ENCODE peak calls at places on chromosomes 16 and 17, in four cellular contexts. U is uterus, Q is tibial artery, P is GM10248. Z is an unnamed sample.
A peak's percentile ranks its signal among the peaks of the same experiment; 100 is the strongest.

GRCh38 chr16:48434653-48435318 is 49.6 kb upstream of the SIAH1 start:
- DNase-seq in U (no peak), Q (no peak), P (no peak), Z (no peak)

GRCh38 chr17:16363749-16364536 is 10.7 kb upstream of the CENPV start:
- DNase-seq in U (peak; percentile 79), Q (peak; percentile 77), P (peak; percentile 77), Z (no peak)

GRCh38 chr17:33560165-33560564 is 267.1 kb upstream of the ASIC2 start:
- DNase-seq in U (no peak), Q (no peak), P (no peak), Z (no peak)

GRCh38 chr17:33751702-33752065 is 458.6 kb upstream of the ASIC2 start:
- DNase-seq in U (no peak), Q (no peak), P (no peak), Z (no peak)

GRCh38 chr16:82004651-82005490 is 6.4 kb downstream of the SDR42E1 start:
- DNase-seq in U (no peak), Q (no peak), P (no peak), Z (peak; percentile 25)

GRCh38 chr16:14354561-14355351 is 275.3 kb downstream of the PARN start:
- DNase-seq in U (no peak), Q (no peak), P (peak; percentile 77), Z (no peak)

GRCh38 chr16:79972053-79972704 is 371.6 kb upstream of the MAF start:
- DNase-seq in U (no peak), Q (no peak), P (no peak), Z (no peak)

GRCh38 chr16:47888142-47888541 is 267.7 kb downstream of the ABCC12 start:
- DNase-seq in U (no peak), Q (no peak), P (no peak), Z (no peak)

GRCh38 chr17:31495049-31495885 is 103.8 kb downstream of the RAB11FIP4 start:
- DNase-seq in U (no peak), Q (no peak), P (no peak), Z (no peak)

GRCh38 chr17:75927286-75927922 is 13.4 kb downstream of the FBF1 start:
- DNase-seq in U (no peak), Q (no peak), P (peak; percentile 65), Z (peak; percentile 35)

GRCh38 chr16:68086336-68086821 is 1.2 kb downstream of the NFATC3 start:
- DNase-seq in U (no peak), Q (no peak), P (no peak), Z (no peak)

GRCh38 chr17:21239680-21240374 is 13.4 kb downstream of the NATD1 start:
- DNase-seq in U (peak; percentile 15), Q (no peak), P (peak; percentile 54), Z (no peak)

GRCh38 chr17:36072431-36073121 is 8.5 kb downstream of the CCL18 start:
- DNase-seq in U (no peak), Q (no peak), P (peak; percentile 77), Z (no peak)

GRCh38 chr16:3938843-3939624 is 58.5 kb upstream of the CREBBP start:
- DNase-seq in U (peak; percentile 45), Q (peak; percentile 70), P (peak; percentile 83), Z (no peak)

GRCh38 chr17:76354747-76355310 is 1.1 kb upstream of the PRPSAP1 start:
- DNase-seq in U (no peak), Q (no peak), P (no peak), Z (no peak)

GRCh38 chr16:69706975-69707340 is 19.4 kb downstream of the NQO1 start:
- DNase-seq in U (no peak), Q (peak; percentile 21), P (no peak), Z (no peak)

GRCh38 chr17:57206928-57207327 is 49.4 kb upstream of the MSI2 start:
- DNase-seq in U (no peak), Q (no peak), P (no peak), Z (no peak)

GRCh38 chr17:2419526-2419925 is 18.7 kb upstream of the MNT start:
- DNase-seq in U (no peak), Q (no peak), P (no peak), Z (no peak)

GRCh38 chr17:2420131-2420530 is 19.3 kb upstream of the MNT start:
- DNase-seq in U (no peak), Q (no peak), P (no peak), Z (no peak)

GRCh38 chr17:2421315-2422147 is 20.7 kb upstream of the MNT start:
- DNase-seq in U (no peak), Q (no peak), P (no peak), Z (no peak)

GRCh38 chr17:2416010-2416734 is 15.3 kb upstream of the MNT start:
- DNase-seq in U (peak; percentile 94), Q (peak; percentile 95), P (peak; percentile 88), Z (peak; percentile 91)

DNA sequence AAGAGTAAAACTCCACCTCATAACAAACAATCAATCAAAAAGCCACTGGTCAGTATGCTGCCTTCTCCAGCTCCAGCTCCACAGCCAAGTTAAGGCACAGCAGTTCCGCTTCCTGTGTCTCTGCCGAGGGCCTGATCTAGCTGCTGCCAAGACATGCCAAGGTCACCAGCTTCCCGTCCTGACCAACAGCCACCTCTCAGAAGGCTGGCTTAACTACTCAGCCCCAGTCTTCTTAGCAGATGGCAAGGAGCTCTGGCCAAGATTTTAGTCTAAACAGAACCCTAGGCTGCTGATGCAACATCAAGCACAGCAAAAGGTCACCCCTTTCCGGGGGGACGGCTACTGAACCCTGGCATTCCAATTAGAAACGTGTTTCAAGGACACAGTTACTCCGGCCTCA is 17.7 kb upstream of the MNT start:
- DNase-seq in U (no peak), Q (no peak), P (no peak), Z (no peak)
- TF ChIP-seq CTCF in U (no peak), Q (no peak), P (no peak), Z (no peak)

DNA sequence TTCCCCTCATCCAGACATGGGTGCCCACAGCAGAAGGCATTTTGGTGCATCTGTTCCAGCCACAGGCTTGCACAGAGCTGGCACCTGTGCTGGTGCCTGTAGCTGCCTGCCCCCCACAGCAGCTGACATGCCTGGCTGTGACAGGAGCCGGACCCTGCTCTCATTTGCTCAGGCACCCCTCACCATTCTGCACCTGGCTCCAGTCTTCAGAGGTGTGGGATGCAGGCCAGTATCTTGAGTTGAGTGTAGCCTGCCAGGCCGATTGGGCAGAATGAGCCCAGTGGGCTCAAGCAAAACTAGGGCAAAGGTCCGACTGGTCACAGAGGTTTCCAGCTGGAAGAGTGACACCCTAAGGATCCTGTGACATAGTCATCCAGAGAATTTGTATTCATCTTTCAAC is 887.7 kb downstream of the CDH11 start:
- DNase-seq in U (no peak), Q (no peak), P (no peak), Z (no peak)
- TF ChIP-seq CTCF in U (no peak), Q (no peak), P (no peak), Z (no peak)

DNA sequence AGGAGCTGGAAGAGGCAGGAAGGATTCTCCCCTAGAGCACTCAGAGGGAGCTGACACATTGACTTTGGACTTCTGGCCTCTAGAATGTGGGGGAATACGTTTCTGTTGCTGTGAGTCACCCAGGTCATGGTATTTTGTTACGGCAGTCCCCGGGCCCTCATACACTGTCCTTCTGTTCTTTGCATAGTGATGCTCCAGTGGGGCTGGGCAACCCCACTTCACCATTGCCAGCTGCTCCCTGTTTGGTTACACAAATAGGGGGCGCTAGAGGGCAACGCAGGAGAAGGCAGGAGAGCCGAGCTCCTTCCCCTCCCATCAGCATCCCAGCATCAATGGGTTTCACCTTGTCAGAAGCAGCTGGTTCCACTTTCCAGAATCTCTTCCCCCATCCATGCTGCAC is 257.7 kb upstream of the FOXF1 start:
- DNase-seq in U (no peak), Q (no peak), P (no peak), Z (no peak)
- TF ChIP-seq CTCF in U (peak; percentile 7), Q (no peak), P (peak; percentile 13), Z (no peak)

GRCh38 chr16:66095676-66096075 is 270.8 kb upstream of the CDH5 start:
- DNase-seq in U (no peak), Q (no peak), P (no peak), Z (no peak)
- TF ChIP-seq CTCF in U (no peak), Q (no peak), P (no peak), Z (no peak)